ENCODE peak calls at places on chromosome 11, in six cellular contexts. One of them, this sample, is unnamed.

GRCh38 chr11:62842171-62842717 is 2.9 kb upstream of the WDR74 start:
- DNase-seq in AG08396: no peak
- DNase-seq in sigmoid colon: peak; percentile 73
- DNase-seq in HTR-8/SVneo: no peak
- DNase-seq in stimulated activated CD4-positive, alpha-beta T cell treated with anti-CD3 and anti-CD28 coated beads, Interleukin-12 subunit alpha, Interleukin-12 subunit beta, amount 100 ng/mL, for 4 hours: peak; percentile 61
- DNase-seq in AG09309: no peak
- DNase-seq in this sample: peak; percentile 64

GRCh38 chr11:42205518-42205917 is 746.1 kb upstream of the LRRC4C start:
- DNase-seq in stimulated activated CD4-positive, alpha-beta T cell treated with anti-CD3 and anti-CD28 coated beads, Interleukin-12 subunit alpha, Interleukin-12 subunit beta, amount 100 ng/mL, for 4 hours: no peak
- DNase-seq in HTR-8/SVneo: no peak
- DNase-seq in sigmoid colon: no peak
- DNase-seq in AG08396: no peak
- DNase-seq in AG09309: no peak
- DNase-seq in this sample: no peak

GRCh38 chr11:64499261-64500004 is 91.6 kb upstream of the SLC22A12 start:
- DNase-seq in HTR-8/SVneo: no peak
- DNase-seq in sigmoid colon: no peak
- DNase-seq in stimulated activated CD4-positive, alpha-beta T cell treated with anti-CD3 and anti-CD28 coated beads, Interleukin-12 subunit alpha, Interleukin-12 subunit beta, amount 100 ng/mL, for 4 hours: no peak
- DNase-seq in AG09309: no peak
- DNase-seq in AG08396: no peak
- DNase-seq in this sample: no peak

GRCh38 chr11:689630-690029 is 5.4 kb downstream of the DEAF1 start:
- DNase-seq in stimulated activated CD4-positive, alpha-beta T cell treated with anti-CD3 and anti-CD28 coated beads, Interleukin-12 subunit alpha, Interleukin-12 subunit beta, amount 100 ng/mL, for 4 hours: no peak
- DNase-seq in sigmoid colon: no peak
- DNase-seq in AG09309: no peak
- DNase-seq in HTR-8/SVneo: no peak
- DNase-seq in AG08396: no peak
- DNase-seq in this sample: no peak

GRCh38 chr11:56911312-56911711 is 77.4 kb upstream of the OR5AK2 start:
- DNase-seq in stimulated activated CD4-positive, alpha-beta T cell treated with anti-CD3 and anti-CD28 coated beads, Interleukin-12 subunit alpha, Interleukin-12 subunit beta, amount 100 ng/mL, for 4 hours: no peak
- DNase-seq in AG09309: no peak
- DNase-seq in HTR-8/SVneo: no peak
- DNase-seq in sigmoid colon: no peak
- DNase-seq in AG08396: no peak
- DNase-seq in this sample: no peak

GRCh38 chr11:68050371-68050841 is 11.6 kb downstream of the TCIRG1 start:
- DNase-seq in AG08396: no peak
- DNase-seq in stimulated activated CD4-positive, alpha-beta T cell treated with anti-CD3 and anti-CD28 coated beads, Interleukin-12 subunit alpha, Interleukin-12 subunit beta, amount 100 ng/mL, for 4 hours: no peak
- DNase-seq in HTR-8/SVneo: no peak
- DNase-seq in sigmoid colon: peak; percentile 58
- DNase-seq in AG09309: no peak
- DNase-seq in this sample: no peak

GRCh38 chr11:79314906-79315689 is 125.7 kb downstream of the TENM4 start:
- DNase-seq in HTR-8/SVneo: no peak
- DNase-seq in sigmoid colon: no peak
- DNase-seq in AG08396: peak; percentile 26
- DNase-seq in stimulated activated CD4-positive, alpha-beta T cell treated with anti-CD3 and anti-CD28 coated beads, Interleukin-12 subunit alpha, Interleukin-12 subunit beta, amount 100 ng/mL, for 4 hours: no peak
- DNase-seq in AG09309: no peak
- DNase-seq in this sample: no peak

GRCh38 chr11:105821781-105822180 is 200.3 kb downstream of the MSANTD4 start:
- DNase-seq in stimulated activated CD4-positive, alpha-beta T cell treated with anti-CD3 and anti-CD28 coated beads, Interleukin-12 subunit alpha, Interleukin-12 subunit beta, amount 100 ng/mL, for 4 hours: no peak
- DNase-seq in sigmoid colon: no peak
- DNase-seq in HTR-8/SVneo: no peak
- DNase-seq in AG08396: no peak
- DNase-seq in AG09309: no peak
- DNase-seq in this sample: no peak

GRCh38 chr11:38089728-38090127 is 1491.7 kb upstream of the RAG2 start:
- DNase-seq in AG09309: no peak
- DNase-seq in HTR-8/SVneo: peak; percentile 7
- DNase-seq in AG08396: no peak
- DNase-seq in stimulated activated CD4-positive, alpha-beta T cell treated with anti-CD3 and anti-CD28 coated beads, Interleukin-12 subunit alpha, Interleukin-12 subunit beta, amount 100 ng/mL, for 4 hours: no peak
- DNase-seq in sigmoid colon: no peak
- DNase-seq in this sample: no peak

GRCh38 chr11:65859812-65860277 is 388 bp upstream of the MUS81 start:
- DNase-seq in AG09309: no peak
- DNase-seq in HTR-8/SVneo: no peak
- DNase-seq in sigmoid colon: no peak
- DNase-seq in AG08396: no peak
- DNase-seq in stimulated activated CD4-positive, alpha-beta T cell treated with anti-CD3 and anti-CD28 coated beads, Interleukin-12 subunit alpha, Interleukin-12 subunit beta, amount 100 ng/mL, for 4 hours: no peak
- DNase-seq in this sample: peak; percentile 73

GRCh38 chr11:13551834-13552233 is 56.0 kb upstream of the PTH start:
- DNase-seq in HTR-8/SVneo: no peak
- DNase-seq in AG09309: no peak
- DNase-seq in sigmoid colon: no peak
- DNase-seq in AG08396: no peak
- DNase-seq in stimulated activated CD4-positive, alpha-beta T cell treated with anti-CD3 and anti-CD28 coated beads, Interleukin-12 subunit alpha, Interleukin-12 subunit beta, amount 100 ng/mL, for 4 hours: no peak
- DNase-seq in this sample: no peak

GRCh38 chr11:14254533-14255530 is 104.2 kb downstream of the RRAS2 start:
- DNase-seq in sigmoid colon: no peak
- DNase-seq in AG09309: no peak
- DNase-seq in AG08396: no peak
- DNase-seq in HTR-8/SVneo: no peak
- DNase-seq in stimulated activated CD4-positive, alpha-beta T cell treated with anti-CD3 and anti-CD28 coated beads, Interleukin-12 subunit alpha, Interleukin-12 subunit beta, amount 100 ng/mL, for 4 hours: no peak
- DNase-seq in this sample: no peak

GRCh38 chr11:43557553-43558031 is 122.9 kb upstream of the HSD17B12 start:
- DNase-seq in AG09309: no peak
- DNase-seq in stimulated activated CD4-positive, alpha-beta T cell treated with anti-CD3 and anti-CD28 coated beads, Interleukin-12 subunit alpha, Interleukin-12 subunit beta, amount 100 ng/mL, for 4 hours: no peak
- DNase-seq in sigmoid colon: no peak
- DNase-seq in HTR-8/SVneo: no peak
- DNase-seq in AG08396: no peak
- DNase-seq in this sample: no peak

This sample was measured in aorta.